ENCODE peak calls at places on chromosomes 11 and 22, in six cellular contexts. One of them, this sample, is unnamed.

GRCh38 chr22:27456696-27457503 is 344.7 kb downstream of the MN1 start:
- ATAC-seq in CD4-positive, CD25-positive, alpha-beta regulatory T cell: no peak
- ATAC-seq in HCT116: peak; percentile 22
- ATAC-seq in psoas muscle: no peak
- ATAC-seq in GM12878: no peak
- ATAC-seq in GM23338: no peak
- ATAC-seq in this sample: no peak

GRCh38 chr11:108873938-108874337 is 209.1 kb downstream of the DDX10 start:
- ATAC-seq in HCT116: no peak
- ATAC-seq in CD4-positive, CD25-positive, alpha-beta regulatory T cell: no peak
- ATAC-seq in GM12878: no peak
- ATAC-seq in psoas muscle: no peak
- ATAC-seq in GM23338: no peak
- ATAC-seq in this sample: no peak

GRCh38 chr11:65180877-65181568 is 705 bp upstream of the CAPN1 start:
- ATAC-seq in CD4-positive, CD25-positive, alpha-beta regulatory T cell: peak; percentile 64
- ATAC-seq in psoas muscle: peak; percentile 73
- ATAC-seq in HCT116: peak; percentile 66
- ATAC-seq in GM23338: peak; percentile 55
- ATAC-seq in GM12878: peak; percentile 88
- ATAC-seq in this sample: peak; percentile 76

GRCh38 chr11:120376547-120377182 is 40.5 kb downstream of the ARHGEF12 start:
- ATAC-seq in GM23338: no peak
- ATAC-seq in CD4-positive, CD25-positive, alpha-beta regulatory T cell: no peak
- ATAC-seq in psoas muscle: no peak
- ATAC-seq in HCT116: no peak
- ATAC-seq in GM12878: no peak
- ATAC-seq in this sample: no peak

GRCh38 chr11:114166897-114167323 is 107.4 kb downstream of the ZBTB16 start:
- ATAC-seq in HCT116: no peak
- ATAC-seq in GM12878: no peak
- ATAC-seq in GM23338: no peak
- ATAC-seq in psoas muscle: no peak
- ATAC-seq in CD4-positive, CD25-positive, alpha-beta regulatory T cell: peak; percentile 34
- ATAC-seq in this sample: peak; percentile 5

GRCh38 chr22:43211941-43212433 is 25.1 kb upstream of the TTLL12 start:
- ATAC-seq in GM23338: no peak
- ATAC-seq in HCT116: no peak
- ATAC-seq in psoas muscle: no peak
- ATAC-seq in GM12878: no peak
- ATAC-seq in CD4-positive, CD25-positive, alpha-beta regulatory T cell: no peak
- ATAC-seq in this sample: no peak

GRCh38 chr11:68551223-68551622 is 90.7 kb downstream of the PPP6R3 start:
- ATAC-seq in GM23338: no peak
- ATAC-seq in GM12878: no peak
- ATAC-seq in psoas muscle: no peak
- ATAC-seq in HCT116: no peak
- ATAC-seq in CD4-positive, CD25-positive, alpha-beta regulatory T cell: no peak
- ATAC-seq in this sample: no peak

GRCh38 chr22:37427128-37427710 is at the start of gene ELFN2:
- ATAC-seq in GM12878: no peak
- ATAC-seq in HCT116: peak; percentile 37
- ATAC-seq in GM23338: peak; percentile 26
- ATAC-seq in psoas muscle: no peak
- ATAC-seq in CD4-positive, CD25-positive, alpha-beta regulatory T cell: no peak
- ATAC-seq in this sample: no peak

GRCh38 chr22:19098157-19098556 is 24.1 kb downstream of the DGCR2 start:
- ATAC-seq in CD4-positive, CD25-positive, alpha-beta regulatory T cell: no peak
- ATAC-seq in HCT116: no peak
- ATAC-seq in GM12878: no peak
- ATAC-seq in psoas muscle: no peak
- ATAC-seq in GM23338: no peak
- ATAC-seq in this sample: no peak

GRCh38 chr22:27952779-27953178 is 33.7 kb upstream of the PITPNB start:
- ATAC-seq in GM23338: no peak
- ATAC-seq in GM12878: no peak
- ATAC-seq in CD4-positive, CD25-positive, alpha-beta regulatory T cell: no peak
- ATAC-seq in HCT116: no peak
- ATAC-seq in psoas muscle: no peak
- ATAC-seq in this sample: no peak

GRCh38 chr22:17893900-17894299 is 119.6 kb upstream of the BID start:
- ATAC-seq in CD4-positive, CD25-positive, alpha-beta regulatory T cell: no peak
- ATAC-seq in GM23338: no peak
- ATAC-seq in psoas muscle: no peak
- ATAC-seq in GM12878: no peak
- ATAC-seq in HCT116: no peak
- ATAC-seq in this sample: no peak

GRCh38 chr22:46613606-46613997 is 6.6 kb upstream of the GRAMD4 start:
- ATAC-seq in psoas muscle: peak; percentile 15
- ATAC-seq in HCT116: no peak
- ATAC-seq in CD4-positive, CD25-positive, alpha-beta regulatory T cell: no peak
- ATAC-seq in GM23338: peak; percentile 31
- ATAC-seq in GM12878: peak; percentile 69
- ATAC-seq in this sample: no peak
- H3K4me3 ChIP-seq in psoas muscle: no peak overlapping the region
- H3K4me3 ChIP-seq in HCT116: no peak overlapping the region
- H3K4me3 ChIP-seq in CD4-positive, CD25-positive, alpha-beta regulatory T cell: peak overlapping the region; percentile 87
- H3K4me3 ChIP-seq in GM23338: no peak overlapping the region
- H3K4me3 ChIP-seq in GM12878: peak overlapping the region; percentile 60
- H3K4me3 ChIP-seq in this sample: no peak overlapping the region

GRCh38 chr22:36234211-36234610 is 5.1 kb downstream of the APOL2 start:
- ATAC-seq in CD4-positive, CD25-positive, alpha-beta regulatory T cell: no peak
- ATAC-seq in psoas muscle: no peak
- ATAC-seq in GM12878: no peak
- ATAC-seq in GM23338: no peak
- ATAC-seq in HCT116: no peak
- ATAC-seq in this sample: no peak

GRCh38 chr22:36233796-36234195 is 5.5 kb downstream of the APOL2 start:
- ATAC-seq in GM23338: no peak
- ATAC-seq in CD4-positive, CD25-positive, alpha-beta regulatory T cell: no peak
- ATAC-seq in HCT116: no peak
- ATAC-seq in psoas muscle: no peak
- ATAC-seq in GM12878: no peak
- ATAC-seq in this sample: no peak

GRCh38 chr22:36236338-36237319 is 2.7 kb downstream of the APOL2 start:
- ATAC-seq in GM12878: no peak
- ATAC-seq in GM23338: no peak
- ATAC-seq in psoas muscle: no peak
- ATAC-seq in CD4-positive, CD25-positive, alpha-beta regulatory T cell: no peak
- ATAC-seq in HCT116: no peak
- ATAC-seq in this sample: no peak

GRCh38 chr22:36234919-36235318 is 4.4 kb downstream of the APOL2 start:
- ATAC-seq in GM12878: no peak
- ATAC-seq in psoas muscle: no peak
- ATAC-seq in CD4-positive, CD25-positive, alpha-beta regulatory T cell: no peak
- ATAC-seq in HCT116: no peak
- ATAC-seq in GM23338: no peak
- ATAC-seq in this sample: no peak

GRCh38 chr22:36235585-36235984 is 3.7 kb downstream of the APOL2 start:
- ATAC-seq in psoas muscle: no peak
- ATAC-seq in HCT116: no peak
- ATAC-seq in GM23338: no peak
- ATAC-seq in CD4-positive, CD25-positive, alpha-beta regulatory T cell: no peak
- ATAC-seq in GM12878: no peak
- ATAC-seq in this sample: no peak
- H3K4me3 ChIP-seq in psoas muscle: peak overlapping the region; percentile 75
- H3K4me3 ChIP-seq in HCT116: no peak overlapping the region
- H3K4me3 ChIP-seq in GM23338: no peak overlapping the region
- H3K4me3 ChIP-seq in CD4-positive, CD25-positive, alpha-beta regulatory T cell: peak overlapping the region; percentile 29
- H3K4me3 ChIP-seq in GM12878: peak overlapping the region; percentile 8
- H3K4me3 ChIP-seq in this sample: no peak overlapping the region

DNA sequence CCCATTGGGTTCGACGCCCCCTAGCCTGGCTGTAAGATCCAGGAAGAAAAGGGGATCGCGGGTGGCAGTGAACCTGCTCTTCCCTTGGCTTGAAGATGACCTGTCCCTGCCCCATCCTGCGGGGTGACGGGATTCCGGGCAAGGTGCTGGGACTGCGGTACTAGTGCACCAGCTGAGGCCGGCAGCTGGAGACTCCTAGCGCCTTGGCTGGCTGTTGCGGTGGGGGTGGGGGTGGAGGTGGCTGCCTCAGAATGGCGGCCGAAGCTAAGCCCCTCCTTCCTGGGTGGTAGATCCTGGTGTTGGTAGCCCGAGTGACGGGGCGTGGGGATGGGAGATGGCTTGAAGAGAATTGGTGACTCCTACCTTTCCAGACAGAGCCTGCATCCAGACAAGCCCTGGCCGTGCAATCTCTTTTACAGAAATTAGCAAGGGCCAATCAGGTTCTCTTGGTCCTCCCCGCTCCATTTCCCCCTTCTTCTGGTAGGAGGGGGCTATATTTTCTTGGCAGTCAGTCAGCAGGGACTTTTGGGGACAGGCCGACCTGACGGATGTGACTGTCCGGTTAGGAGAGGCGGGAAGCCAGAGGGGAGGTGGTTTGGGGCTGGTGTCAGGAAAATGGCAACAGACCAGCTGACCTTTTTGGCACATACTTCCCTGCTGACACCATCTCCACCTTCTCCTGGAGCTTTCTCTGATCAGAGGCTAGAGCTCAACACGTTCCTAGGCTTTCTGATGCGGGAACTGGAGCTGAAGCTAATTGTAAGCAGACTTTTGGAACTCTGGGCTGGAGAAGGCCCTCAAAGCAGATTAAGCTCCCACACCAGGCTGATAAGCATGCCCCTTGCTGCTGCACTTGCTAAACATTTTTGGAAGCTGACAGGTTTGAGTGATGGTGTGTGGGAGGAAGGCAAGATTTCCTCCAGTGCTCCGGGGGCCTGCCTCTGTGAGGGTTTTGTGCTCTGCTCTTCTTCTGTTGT is 2.0 kb downstream of the NAV2 start:
- ATAC-seq in psoas muscle: no peak
- ATAC-seq in HCT116: no peak
- ATAC-seq in GM12878: no peak
- ATAC-seq in CD4-positive, CD25-positive, alpha-beta regulatory T cell: no peak
- ATAC-seq in GM23338: peak; percentile 17
- ATAC-seq in this sample: peak; percentile 16
- H3K4me3 ChIP-seq in psoas muscle: peak overlapping the region; percentile 76
- H3K4me3 ChIP-seq in HCT116: no peak overlapping the region
- H3K4me3 ChIP-seq in GM12878: no peak overlapping the region
- H3K4me3 ChIP-seq in CD4-positive, CD25-positive, alpha-beta regulatory T cell: peak overlapping the region; percentile 53
- H3K4me3 ChIP-seq in GM23338: peak overlapping the region; percentile 71
- H3K4me3 ChIP-seq in this sample: peak overlapping the region; percentile 86

GRCh38 chr11:92224394-92225205 is at the start of gene FAT3:
- ATAC-seq in GM23338: peak; percentile 59
- ATAC-seq in HCT116: no peak
- ATAC-seq in CD4-positive, CD25-positive, alpha-beta regulatory T cell: no peak
- ATAC-seq in GM12878: no peak
- ATAC-seq in psoas muscle: peak; percentile 65
- ATAC-seq in this sample: peak; percentile 52
- H3K4me3 ChIP-seq in GM23338: peak within 1 kb of the TSS; percentile 90
- H3K4me3 ChIP-seq in HCT116: no peak within 1 kb of the TSS
- H3K4me3 ChIP-seq in CD4-positive, CD25-positive, alpha-beta regulatory T cell: no peak within 1 kb of the TSS
- H3K4me3 ChIP-seq in GM12878: no peak within 1 kb of the TSS
- H3K4me3 ChIP-seq in psoas muscle: peak within 1 kb of the TSS; percentile 62
- H3K4me3 ChIP-seq in this sample: peak within 1 kb of the TSS; percentile 45

GRCh38 chr11:83036701-83037100 is 35.0 kb downstream of the RAB30 start:
- ATAC-seq in CD4-positive, CD25-positive, alpha-beta regulatory T cell: no peak
- ATAC-seq in GM12878: no peak
- ATAC-seq in GM23338: no peak
- ATAC-seq in HCT116: no peak
- ATAC-seq in psoas muscle: no peak
- ATAC-seq in this sample: no peak

GRCh38 chr11:83035070-83035854 is 36.4 kb downstream of the RAB30 start:
- ATAC-seq in psoas muscle: peak; percentile 82
- ATAC-seq in CD4-positive, CD25-positive, alpha-beta regulatory T cell: no peak
- ATAC-seq in GM23338: no peak
- ATAC-seq in HCT116: no peak
- ATAC-seq in GM12878: peak; percentile 72
- ATAC-seq in this sample: peak; percentile 32

GRCh38 chr11:83033367-83033766 is 38.3 kb downstream of the RAB30 start:
- ATAC-seq in CD4-positive, CD25-positive, alpha-beta regulatory T cell: no peak
- ATAC-seq in HCT116: no peak
- ATAC-seq in GM23338: no peak
- ATAC-seq in GM12878: no peak
- ATAC-seq in psoas muscle: no peak
- ATAC-seq in this sample: no peak

GRCh38 chr11:83033972-83034672 is 37.6 kb downstream of the RAB30 start:
- ATAC-seq in GM23338: peak; percentile 60
- ATAC-seq in psoas muscle: peak; percentile 77
- ATAC-seq in CD4-positive, CD25-positive, alpha-beta regulatory T cell: no peak
- ATAC-seq in GM12878: peak; percentile 50
- ATAC-seq in HCT116: no peak
- ATAC-seq in this sample: peak; percentile 80

DNA sequence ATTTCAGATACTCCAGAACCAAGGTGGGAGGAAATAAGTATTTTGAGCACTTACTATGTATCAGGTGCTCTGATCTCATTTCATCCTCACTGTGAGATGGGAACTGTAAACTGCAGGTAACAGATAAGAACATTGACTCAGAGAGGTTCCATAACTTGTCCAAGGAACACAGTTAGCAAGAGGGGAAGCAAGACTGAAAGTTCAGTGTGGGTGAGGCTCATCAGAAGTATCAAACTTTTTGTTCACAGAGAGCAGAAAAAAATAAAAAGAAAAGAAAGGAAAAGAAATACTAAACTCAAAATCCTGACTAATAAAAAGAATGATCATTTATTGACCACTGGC is 37.1 kb downstream of the RAB30 start:
- ATAC-seq in HCT116: no peak
- ATAC-seq in psoas muscle: no peak
- ATAC-seq in GM12878: peak; percentile 60
- ATAC-seq in GM23338: no peak
- ATAC-seq in CD4-positive, CD25-positive, alpha-beta regulatory T cell: no peak
- ATAC-seq in this sample: peak; percentile 11
- H3K4me3 ChIP-seq in HCT116: no peak overlapping the region
- H3K4me3 ChIP-seq in psoas muscle: peak overlapping the region; percentile 59
- H3K4me3 ChIP-seq in GM12878: no peak overlapping the region
- H3K4me3 ChIP-seq in GM23338: no peak overlapping the region
- H3K4me3 ChIP-seq in CD4-positive, CD25-positive, alpha-beta regulatory T cell: no peak overlapping the region
- H3K4me3 ChIP-seq in this sample: no peak overlapping the region

GRCh38 chr22:28978863-28979799 is 82.5 kb downstream of the C22orf31 start:
- ATAC-seq in HCT116: peak; percentile 43
- ATAC-seq in GM23338: no peak
- ATAC-seq in GM12878: no peak
- ATAC-seq in psoas muscle: peak; percentile 82
- ATAC-seq in CD4-positive, CD25-positive, alpha-beta regulatory T cell: no peak
- ATAC-seq in this sample: no peak

GRCh38 chr22:28977481-28977971 is 84.1 kb downstream of the C22orf31 start:
- ATAC-seq in GM12878: peak; percentile 73
- ATAC-seq in psoas muscle: peak; percentile 71
- ATAC-seq in HCT116: peak; percentile 56
- ATAC-seq in CD4-positive, CD25-positive, alpha-beta regulatory T cell: no peak
- ATAC-seq in GM23338: peak; percentile 42
- ATAC-seq in this sample: peak; percentile 31

GRCh38 chr22:28977050-28977449 is 84.6 kb downstream of the C22orf31 start:
- ATAC-seq in psoas muscle: no peak
- ATAC-seq in GM23338: peak; percentile 61
- ATAC-seq in HCT116: peak; percentile 29
- ATAC-seq in CD4-positive, CD25-positive, alpha-beta regulatory T cell: no peak
- ATAC-seq in GM12878: peak; percentile 23
- ATAC-seq in this sample: no peak

GRCh38 chr22:28978158-28978557 is 83.5 kb downstream of the C22orf31 start:
- ATAC-seq in HCT116: peak; percentile 63
- ATAC-seq in psoas muscle: peak; percentile 90
- ATAC-seq in GM12878: peak; percentile 57
- ATAC-seq in CD4-positive, CD25-positive, alpha-beta regulatory T cell: no peak
- ATAC-seq in GM23338: no peak
- ATAC-seq in this sample: no peak

GRCh38 chr22:28976588-28976987 is 85.0 kb downstream of the C22orf31 start:
- ATAC-seq in psoas muscle: no peak
- ATAC-seq in CD4-positive, CD25-positive, alpha-beta regulatory T cell: no peak
- ATAC-seq in HCT116: peak; percentile 36
- ATAC-seq in GM12878: peak; percentile 73
- ATAC-seq in GM23338: no peak
- ATAC-seq in this sample: no peak
- H3K4me3 ChIP-seq in psoas muscle: no peak overlapping the region
- H3K4me3 ChIP-seq in CD4-positive, CD25-positive, alpha-beta regulatory T cell: no peak overlapping the region
- H3K4me3 ChIP-seq in HCT116: peak overlapping the region; percentile 45
- H3K4me3 ChIP-seq in GM12878: no peak overlapping the region
- H3K4me3 ChIP-seq in GM23338: no peak overlapping the region
- H3K4me3 ChIP-seq in this sample: no peak overlapping the region

This sample was measured in gastroesophageal sphincter.